ENCODE peak calls at places on chromosome 15, in five cellular contexts. L is neural progenitor cell, U is HepG2, H is GM23338, E is PC-3. T is an unnamed sample.

GRCh38 chr15:23416349-23417276 is 30.4 kb downstream of the GOLGA6L2 start:
- DNase-seq in U (no peak), E (no peak), H (peak), L (no peak), T (no peak)

GRCh38 chr15:66919421-66919820 is 146.0 kb upstream of the SMAD3 start:
- DNase-seq in U (no peak), L (no peak), E (no peak), H (no peak), T (no peak)

GRCh38 chr15:67416891-67417290 is 104.0 kb upstream of the C15orf61 start:
- DNase-seq in U (no peak), E (no peak), H (no peak), L (no peak), T (no peak)

GRCh38 chr15:77091072-77091471 is 20.2 kb upstream of the TSPAN3 start:
- DNase-seq in H (no peak), L (no peak), U (no peak), E (no peak), T (no peak)

GRCh38 chr15:60212536-60212935 is 185.2 kb downstream of the ANXA2 start:
- DNase-seq in E (peak), U (peak), L (peak), H (peak), T (no peak)

GRCh38 chr15:58298883-58299282 is 132.9 kb upstream of the LIPC start:
- DNase-seq in U (no peak), L (no peak), H (no peak), E (no peak), T (no peak)

GRCh38 chr15:29708519-29708918 is 113.7 kb downstream of the TJP1 start:
- DNase-seq in L (no peak), E (no peak), U (no peak), H (no peak), T (no peak)

GRCh38 chr15:71237456-71238188 is 122.4 kb downstream of the THSD4 start:
- DNase-seq in H (no peak), L (no peak), E (peak), U (peak), T (no peak)

GRCh38 chr15:84819291-84819768 is 2.2 kb downstream of the ALPK3 start:
- DNase-seq in H (peak), E (no peak), L (peak), U (peak), T (no peak)

GRCh38 chr15:49858076-49858475 is 237.2 kb downstream of the DTWD1 start:
- DNase-seq in L (no peak), U (no peak), H (no peak), E (no peak), T (no peak)

GRCh38 chr15:55279746-55280351 is 9.8 kb downstream of the RAB27A start:
- DNase-seq in L (no peak), U (peak), H (no peak), E (peak), T (no peak)

GRCh38 chr15:48559270-48559669 is 86.2 kb downstream of the FBN1 start:
- DNase-seq in E (no peak), L (peak), H (peak), U (no peak), T (no peak)

GRCh38 chr15:67547836-67548531 is 5.5 kb downstream of the MAP2K5 start:
- DNase-seq in U (no peak), L (no peak), H (no peak), E (no peak), T (no peak)

GRCh38 chr15:24878153-24878552 is 76.6 kb upstream of the SNRPN start:
- DNase-seq in E (peak), L (no peak), U (peak), H (peak), T (no peak)

GRCh38 chr15:98865397-98866339 is 141.9 kb downstream of the PGPEP1L start:
- DNase-seq in L (no peak), E (peak), U (peak), H (peak), T (no peak)

GRCh38 chr15:40388941-40389823 is 6.7 kb downstream of the KNSTRN start:
- DNase-seq in L (no peak), U (peak), E (no peak), H (no peak), T (no peak)

GRCh38 chr15:56532766-56533455 is 68.0 kb upstream of the MNS1 start:
- DNase-seq in H (no peak), E (no peak), U (no peak), L (no peak), T (no peak)

GRCh38 chr15:77017091-77017660 is 22.2 kb downstream of the PSTPIP1 start:
- DNase-seq in E (no peak), L (no peak), U (no peak), H (no peak), T (no peak)

GRCh38 chr15:60781211-60781713 is 302.3 kb upstream of the ICE2 start:
- DNase-seq in E (no peak), U (no peak), L (no peak), H (peak), T (no peak)

GRCh38 chr15:96783746-96784145 is 453.2 kb downstream of the NR2F2 start:
- DNase-seq in L (no peak), H (no peak), E (no peak), U (no peak), T (no peak)

GRCh38 chr15:85430406-85431204 is 50.2 kb downstream of the AKAP13 start:
- DNase-seq in H (no peak), L (peak), U (no peak), E (no peak), T (no peak)

GRCh38 chr15:76338555-76339301 is 2.2 kb downstream of the ISL2 start:
- DNase-seq in E (no peak), U (no peak), H (no peak), L (peak), T (no peak)

GRCh38 chr15:74543583-74543982 is 2.6 kb downstream of the ARID3B start:
- DNase-seq in E (peak), U (no peak), L (no peak), H (peak), T (no peak)

GRCh38 chr15:37056168-37056893 is 44.0 kb downstream of the MEIS2 start:
- DNase-seq in L (peak), E (no peak), H (peak), U (no peak), T (peak)

GRCh38 chr15:81001180-81002003 is 669 bp downstream of the TLNRD1 start:
- DNase-seq in E (peak), H (peak), L (peak), U (no peak), T (no peak)

GRCh38 chr15:39629376-39629775 is 48.5 kb downstream of the THBS1 start:
- DNase-seq in L (no peak), H (no peak), U (no peak), E (peak), T (no peak)

GRCh38 chr15:70376031-70376928 is 278.6 kb upstream of the TLE3 start:
- DNase-seq in E (no peak), U (no peak), L (peak), H (peak), T (no peak)

GRCh38 chr15:43763819-43764446 is 12.8 kb downstream of the ELL3 start:
- DNase-seq in H (no peak), U (no peak), L (no peak), E (no peak), T (no peak)

GRCh38 chr15:49890689-49891088 is 228.3 kb downstream of the ATP8B4 start:
- DNase-seq in U (no peak), H (no peak), E (no peak), L (no peak), T (no peak)

GRCh38 chr15:71219646-71220045 is 104.4 kb downstream of the THSD4 start:
- DNase-seq in U (no peak), E (no peak), L (peak), H (no peak), T (no peak)

GRCh38 chr15:56281145-56281544 is 37.5 kb upstream of the RFX7 start:
- DNase-seq in E (no peak), H (peak), U (no peak), L (peak), T (no peak)

GRCh38 chr15:51931638-51932037 is 39.9 kb downstream of the LEO1 start:
- DNase-seq in H (no peak), L (no peak), E (peak), U (no peak), T (no peak)

GRCh38 chr15:50304856-50305255 is 39.3 kb upstream of the HDC start:
- DNase-seq in U (no peak), E (no peak), L (no peak), H (no peak), T (no peak)

GRCh38 chr15:61374848-61375247 is 145.7 kb upstream of the RORA start:
- DNase-seq in H (no peak), U (no peak), L (no peak), E (no peak), T (no peak)

GRCh38 chr15:77019476-77020331 is 24.8 kb downstream of the PSTPIP1 start:
- DNase-seq in E (no peak), U (no peak), H (no peak), L (no peak), T (no peak)

GRCh38 chr15:82674873-82675272 is 27.7 kb upstream of the CPEB1 start:
- DNase-seq in H (no peak), L (no peak), U (no peak), E (no peak), T (no peak)

GRCh38 chr15:82680200-82681102 is 29.2 kb downstream of the AP3B2 start:
- DNase-seq in E (peak), U (no peak), L (peak), H (peak), T (no peak)

GRCh38 chr15:82677720-82678323 is 30.7 kb upstream of the CPEB1 start:
- DNase-seq in L (no peak), E (no peak), H (no peak), U (no peak), T (no peak)

GRCh38 chr15:82681371-82681770 is 28.3 kb downstream of the AP3B2 start:
- DNase-seq in H (peak), U (no peak), E (no peak), L (no peak), T (no peak)

GRCh38 chr15:82679626-82680199 is 30.0 kb downstream of the AP3B2 start:
- DNase-seq in L (no peak), E (no peak), H (peak), U (no peak), T (no peak)
- TF ChIP-seq EZH2 in L (no peak), E (no peak), H (no peak), U (no peak), T (no peak)

GRCh38 chr15:78620839-78621421 is at the start of gene CHRNA3:
- DNase-seq in H (peak), U (no peak), E (no peak), L (no peak), T (no peak)

GRCh38 chr15:78620021-78620838 is 566 bp downstream of the CHRNA3 start:
- DNase-seq in E (no peak), L (peak), H (peak), U (no peak), T (no peak)

GRCh38 chr15:78623786-78624497 is 3.1 kb upstream of the CHRNA3 start:
- DNase-seq in H (no peak), E (no peak), L (no peak), U (no peak), T (no peak)

GRCh38 chr15:78624651-78625590 is 4.1 kb upstream of the CHRNA3 start:
- DNase-seq in E (no peak), U (no peak), L (no peak), H (no peak), T (no peak)

GRCh38 chr15:78621810-78622402 is 1.1 kb upstream of the CHRNA3 start:
- DNase-seq in E (no peak), H (no peak), U (no peak), L (no peak), T (no peak)
- TF ChIP-seq EZH2 in E (no peak), H (no peak), U (no peak), L (no peak), T (no peak)

DNA sequence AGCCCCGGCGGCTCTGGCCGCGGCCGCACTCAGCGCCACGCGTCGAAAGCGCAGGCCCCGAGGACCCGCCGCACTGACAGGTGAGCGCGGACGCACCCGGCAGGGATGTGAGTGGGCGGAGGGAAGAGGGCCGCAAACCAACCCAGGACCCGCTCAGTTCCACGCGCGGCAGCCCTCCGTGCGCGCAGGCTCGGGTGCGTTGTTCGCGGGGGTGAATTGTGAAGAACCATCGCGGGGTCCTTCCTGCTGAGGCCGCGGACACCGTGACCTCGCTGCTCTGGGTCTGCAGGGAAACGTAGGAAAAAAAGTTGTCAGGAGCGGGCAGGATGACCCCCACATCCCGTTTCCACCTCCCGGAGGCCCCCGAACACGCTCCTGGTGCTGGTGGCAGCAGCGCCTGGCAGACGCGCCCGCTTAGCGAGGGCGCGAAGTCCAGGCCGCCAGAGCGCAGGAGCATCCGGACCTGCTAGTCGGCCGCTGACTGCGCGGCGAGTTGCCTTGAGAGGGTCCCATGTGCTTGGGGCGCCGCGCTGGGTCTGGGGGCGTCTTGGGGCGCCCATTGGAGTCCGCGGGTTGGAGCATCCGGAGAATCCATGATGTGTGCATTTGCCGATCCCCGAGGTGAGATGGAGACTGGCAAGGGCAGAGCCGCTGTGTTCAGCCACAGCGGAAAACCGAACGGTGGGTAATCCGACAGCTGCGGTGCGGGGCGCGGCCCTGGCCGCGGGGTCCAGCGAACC is 448 bp downstream of the GREM1 start:
- DNase-seq in L (peak), U (no peak), E (no peak), H (peak), T (no peak)
- TF ChIP-seq EZH2 in L (peak), U (peak), E (no peak), H (peak), T (no peak)

DNA sequence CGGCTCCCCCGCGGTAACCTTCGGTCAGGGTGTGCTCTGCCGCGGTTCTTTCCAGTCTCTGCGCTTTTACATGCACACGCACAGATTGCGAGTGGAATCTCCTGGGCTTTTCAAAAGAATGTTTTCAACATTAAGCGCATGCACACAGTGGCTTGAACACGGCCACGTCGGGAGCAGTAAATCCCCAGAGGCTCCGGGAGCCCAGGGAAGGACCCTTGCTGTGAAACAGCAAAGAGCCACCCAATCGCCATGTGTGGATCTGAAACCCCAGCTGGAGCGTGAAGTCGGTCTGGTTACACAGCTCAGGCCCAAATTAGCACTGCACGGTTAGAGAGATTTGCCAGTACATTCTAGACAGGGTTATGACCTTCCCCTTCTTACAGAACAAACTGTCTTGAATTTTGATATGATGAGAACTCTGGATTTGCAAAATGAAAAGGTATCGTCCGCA is 869 bp upstream of the RGMA start:
- DNase-seq in U (no peak), H (no peak), L (peak), E (no peak), T (no peak)
- TF ChIP-seq EZH2 in U (peak), H (peak), L (no peak), E (no peak), T (no peak)

DNA sequence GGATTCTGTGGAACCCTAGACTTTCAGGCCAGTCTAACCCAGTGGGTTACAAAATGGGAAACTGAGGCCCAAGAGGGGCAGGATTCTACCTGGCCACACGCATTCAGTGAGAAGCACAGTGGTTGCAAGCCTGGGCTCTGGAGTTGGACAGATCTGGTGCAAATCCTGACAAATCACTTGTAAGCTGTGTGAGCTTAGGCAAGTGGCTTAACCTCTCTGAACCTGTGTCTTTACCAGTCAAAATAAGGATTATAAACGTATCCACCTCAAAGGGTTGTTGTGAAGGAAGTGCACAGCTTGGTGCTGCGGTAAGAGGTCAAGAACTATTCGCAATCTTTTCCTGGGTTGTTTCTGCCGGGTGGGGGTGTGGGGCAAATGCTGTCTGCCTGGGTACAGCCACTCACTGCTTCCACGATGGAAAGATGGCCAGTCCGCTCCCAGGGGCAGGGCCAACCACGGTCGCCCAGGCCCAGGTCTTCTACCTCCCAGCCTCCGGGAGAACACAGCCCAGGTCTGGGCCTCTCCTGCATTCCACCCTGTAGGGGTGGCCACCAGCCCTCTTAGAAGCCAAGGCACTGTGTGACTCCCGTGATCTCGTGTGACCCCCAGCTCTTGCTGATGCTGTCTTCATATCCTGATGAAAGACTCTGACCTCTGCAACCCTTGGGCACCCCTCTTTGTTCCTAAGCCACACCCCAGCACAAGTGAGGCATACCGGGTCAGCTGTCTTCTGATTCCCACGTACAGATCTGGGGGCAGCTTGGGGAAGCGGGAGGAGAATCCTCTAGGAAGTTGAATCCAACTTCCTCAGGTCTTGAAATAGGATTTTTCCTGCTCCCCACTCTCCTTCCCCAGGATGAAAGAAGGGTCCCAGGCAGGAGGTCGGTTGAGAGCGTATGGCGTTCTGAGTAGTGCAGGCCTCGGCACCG is 1.5 kb downstream of the CHRNA3 start:
- DNase-seq in U (no peak), H (peak), E (no peak), L (peak), T (no peak)
- TF ChIP-seq EZH2 in U (no peak), H (no peak), E (no peak), L (no peak), T (no peak)

T was measured in SK-N-MC.